ENCODE peak calls at places on chromosomes 5 and 9, in five cellular contexts. F is MCF 10A; X is WTC11; Z is stimulated activated CD8-positive, alpha-beta memory T cell treated with anti-CD3 and anti-CD28 coated beads, Interleukin-15, amount 100 ng/mL, for 24 hours; D is ovary. P is an unnamed sample.

GRCh38 chr5:113612060-113612496 is 98.6 kb downstream of the YTHDC2 start:
- DNase-seq in F (peak), X (no peak), Z (no peak), D (no peak), P (no peak)

GRCh38 chr9:114314256-114314867 is 8.5 kb upstream of the ORM1 start:
- DNase-seq in Z (no peak), F (no peak), D (no peak), X (no peak), P (no peak)

GRCh38 chr9:91785403-91785917 is 164.6 kb downstream of the ROR2 start:
- DNase-seq in Z (no peak), D (no peak), X (no peak), F (no peak), P (no peak)

GRCh38 chr9:69195681-69196080 is 21.6 kb downstream of the TJP2 start:
- DNase-seq in F (no peak), X (no peak), Z (no peak), D (no peak), P (no peak)

GRCh38 chr5:142409253-142409594 is 84.4 kb upstream of the SPRY4 start:
- DNase-seq in Z (no peak), F (no peak), X (no peak), D (no peak), P (no peak)

GRCh38 chr5:155839251-155840037 is 487.5 kb upstream of the SGCD start:
- DNase-seq in F (no peak), X (peak), Z (no peak), D (no peak), P (no peak)

GRCh38 chr9:70470050-70471015 is 55.9 kb upstream of the KLF9 start:
- DNase-seq in F (no peak), X (no peak), Z (no peak), D (no peak), P (no peak)

GRCh38 chr5:66658516-66658915 is 62.3 kb downstream of the MAST4 start:
- DNase-seq in X (no peak), Z (no peak), D (no peak), F (no peak), P (no peak)

GRCh38 chr9:135624282-135624681 is 15.1 kb downstream of the GLT6D1 start:
- DNase-seq in X (no peak), Z (no peak), D (no peak), F (no peak), P (no peak)

GRCh38 chr5:81354093-81354492 is 39.8 kb downstream of the ACOT12 start:
- DNase-seq in F (no peak), X (no peak), D (no peak), Z (no peak), P (no peak)

GRCh38 chr5:39670391-39670790 is 245.6 kb upstream of the DAB2 start:
- DNase-seq in Z (no peak), X (no peak), D (no peak), F (no peak), P (no peak)

GRCh38 chr9:130453487-130453886 is 8.7 kb downstream of the ASS1 start:
- DNase-seq in Z (no peak), F (peak), X (no peak), D (peak), P (no peak)

GRCh38 chr9:89642789-89643188 is 38.0 kb downstream of the GADD45G start:
- DNase-seq in D (no peak), Z (no peak), X (no peak), F (no peak), P (no peak)

GRCh38 chr9:32344551-32345182 is 39.8 kb upstream of the ACO1 start:
- DNase-seq in X (peak), F (peak), D (no peak), Z (no peak), P (no peak)

GRCh38 chr5:122392224-122392623 is 80.2 kb downstream of the SNCAIP start:
- DNase-seq in D (no peak), Z (no peak), X (no peak), F (no peak), P (no peak)

GRCh38 chr9:5466776-5467175 is 16.4 kb downstream of the CD274 start:
- DNase-seq in F (no peak), Z (no peak), D (no peak), X (no peak), P (no peak)

GRCh38 chr5:149455889-149456409 is 76.9 kb upstream of the IL17B start:
- DNase-seq in D (peak), Z (no peak), X (no peak), F (peak), P (no peak)

GRCh38 chr5:79612667-79613190 is 488 bp downstream of the TENT2 start:
- DNase-seq in X (no peak), Z (no peak), F (no peak), D (no peak), P (no peak)